ENCODE peak calls at places on chromosomes 5 and 9, in ten cellular contexts. V is amniotic stem cell; W is activated naive CD4-positive, alpha-beta T cell; A is stimulated activated CD8-positive, alpha-beta memory T cell treated with anti-CD3 and anti-CD28 coated beads, Interleukin-7, amount 100 ng/mL, for 24 hours; J is AG08396; N is A549; U is iPS-NIHi11; Y is RWPE1; T is brain microvascular endothelial cell; Z is PC-9. G is an unnamed sample.
A peak's percentile ranks its signal among the peaks of the same experiment; 100 is the strongest.

GRCh38 chr9:23826120-23826629 is at the start of gene ELAVL2:
- DNase-seq in V (peak; percentile 86), W (no peak), A (peak; percentile 7), J (peak; percentile 83), N (peak; percentile 99), U (peak; percentile 83), Y (peak; percentile 98), T (peak; percentile 35), Z (peak; percentile 56), G (peak; percentile 70)

GRCh38 chr5:146762830-146763229 is 115.7 kb downstream of the PPP2R2B start:
- DNase-seq in V (no peak), W (no peak), A (no peak), J (no peak), N (no peak), U (no peak), Y (no peak), T (no peak), Z (no peak), G (no peak)

GRCh38 chr9:4832786-4833579 is 40.2 kb downstream of the RCL1 start:
- DNase-seq in V (peak; percentile 65), W (no peak), A (peak; percentile 25), J (peak; percentile 72), N (peak; percentile 89), U (no peak), Y (peak; percentile 60), T (peak; percentile 98), Z (peak; percentile 92), G (no peak)

GRCh38 chr5:132820162-132820754 is 7.2 kb downstream of the SOWAHA start:
- DNase-seq in V (peak; percentile 89), W (peak; percentile 84), A (peak; percentile 85), J (peak; percentile 93), N (peak; percentile 90), U (peak; percentile 86), Y (peak; percentile 88), T (peak; percentile 92), Z (peak; percentile 72), G (peak; percentile 80)

GRCh38 chr5:93620487-93621339 is 37.7 kb downstream of the NR2F1 start:
- DNase-seq in V (no peak), W (no peak), A (no peak), J (peak; percentile 83), N (peak; percentile 80), U (peak; percentile 82), Y (peak; percentile 75), T (peak; percentile 57), Z (peak; percentile 55), G (peak; percentile 81)

GRCh38 chr9:80326105-80326504 is 754.3 kb downstream of the TLE4 start:
- DNase-seq in V (no peak), W (no peak), A (no peak), J (no peak), N (no peak), U (no peak), Y (no peak), T (no peak), Z (no peak), G (no peak)

GRCh38 chr9:70382046-70382708 is 32.3 kb downstream of the KLF9 start:
- DNase-seq in V (no peak), W (no peak), A (no peak), J (no peak), N (no peak), U (no peak), Y (no peak), T (no peak), Z (no peak), G (no peak)

GRCh38 chr5:96433066-96433447 is at the start of gene PCSK1:
- DNase-seq in V (no peak), W (no peak), A (no peak), J (no peak), N (no peak), U (peak; percentile 14), Y (no peak), T (no peak), Z (no peak), G (peak; percentile 61)

GRCh38 chr9:68706579-68707201 is 1.6 kb downstream of the PIP5K1B start:
- DNase-seq in V (no peak), W (no peak), A (no peak), J (no peak), N (no peak), U (no peak), Y (no peak), T (no peak), Z (no peak), G (no peak)

GRCh38 chr5:2017540-2018389 is 135.0 kb upstream of the IRX4 start:
- DNase-seq in V (no peak), W (no peak), A (no peak), J (peak; percentile 34), N (peak; percentile 40), U (peak; percentile 61), Y (no peak), T (peak; percentile 17), Z (no peak), G (no peak)

GRCh38 chr5:14900661-14901461 is 29.3 kb upstream of the ANKH start:
- DNase-seq in V (peak; percentile 22), W (no peak), A (no peak), J (peak; percentile 43), N (no peak), U (no peak), Y (no peak), T (peak; percentile 71), Z (peak; percentile 31), G (no peak)

GRCh38 chr9:134606951-134607733 is 34.5 kb upstream of the COL5A1 start:
- DNase-seq in V (no peak), W (no peak), A (no peak), J (no peak), N (no peak), U (peak; percentile 71), Y (no peak), T (no peak), Z (no peak), G (no peak)

GRCh38 chr9:86990276-86990675 is 43.0 kb upstream of the GAS1 start:
- DNase-seq in V (no peak), W (no peak), A (no peak), J (no peak), N (no peak), U (no peak), Y (no peak), T (no peak), Z (no peak), G (no peak)

GRCh38 chr5:103808464-103809106 is 246.0 kb upstream of the NUDT12 start:
- DNase-seq in V (peak; percentile 50), W (no peak), A (no peak), J (peak; percentile 42), N (peak; percentile 65), U (peak; percentile 60), Y (peak; percentile 55), T (peak; percentile 58), Z (no peak), G (peak; percentile 71)

GRCh38 chr5:142924135-142924883 is 154.1 kb downstream of the ARHGAP26 start:
- DNase-seq in V (no peak), W (no peak), A (no peak), J (no peak), N (peak; percentile 60), U (no peak), Y (peak; percentile 26), T (no peak), Z (no peak), G (no peak)

GRCh38 chr5:143061161-143061945 is 291.2 kb downstream of the ARHGAP26 start:
- DNase-seq in V (no peak), W (no peak), A (no peak), J (peak; percentile 45), N (no peak), U (no peak), Y (peak; percentile 95), T (no peak), Z (peak; percentile 72), G (no peak)

GRCh38 chr5:175282611-175283225 is 161.3 kb downstream of the DRD1 start:
- DNase-seq in V (no peak), W (no peak), A (no peak), J (no peak), N (peak; percentile 30), U (no peak), Y (peak; percentile 22), T (no peak), Z (peak; percentile 68), G (peak; percentile 88)